ENCODE peak calls at places on chromosomes 12 and 14, in seven cellular contexts. T is mammary epithelial cell, O is PC-9, F is cardiac muscle cell, X is kidney, C is adipocyte, I is tibial artery. J is an unnamed sample. For H3K4me1, the result is how much of the 10 kb centered on the place peaks cover.

GRCh38 chr14:41782488-41782887 is 175.8 kb downstream of the LRFN5 start:
- DNase-seq in T (no peak), O (no peak), F (no peak), X (no peak), C (no peak), I (no peak), J (no peak)

GRCh38 chr14:20356422-20356821 is 13.0 kb downstream of the PARP2 start:
- DNase-seq in T (peak), O (no peak), F (no peak), X (no peak), C (no peak), I (no peak), J (no peak)

GRCh38 chr14:53767566-53767965 is 189.1 kb downstream of the BMP4 start:
- DNase-seq in T (no peak), O (no peak), F (peak), X (no peak), C (no peak), I (no peak), J (no peak)

GRCh38 chr14:76863724-76864407 is 37.7 kb downstream of the LRRC74A start:
- DNase-seq in T (no peak), O (peak), F (peak), X (no peak), C (no peak), I (peak), J (no peak)

GRCh38 chr14:105492966-105493871 is 2.2 kb downstream of the TEDC1 start:
- DNase-seq in T (no peak), O (no peak), F (no peak), X (peak), C (no peak), I (peak), J (no peak)

GRCh38 chr12:79454338-79454777 is 236.4 kb downstream of the PAWR start:
- DNase-seq in T (peak), O (no peak), F (no peak), X (no peak), C (peak), I (no peak), J (no peak)

GRCh38 chr12:22459872-22460490 is 84.4 kb downstream of the C2CD5 start:
- DNase-seq in T (peak), O (no peak), F (peak), X (no peak), C (peak), I (no peak), J (peak)

GRCh38 chr12:32501835-32502333 is 102.5 kb downstream of the FGD4 start:
- DNase-seq in T (peak), O (no peak), F (peak), X (no peak), C (peak), I (no peak), J (no peak)

GRCh38 chr12:93441111-93441616 is 583 bp downstream of the UBE2N start:
- DNase-seq in T (no peak), O (no peak), F (peak), X (peak), C (peak), I (peak), J (peak)

GRCh38 chr12:119236372-119236771 is 57.6 kb downstream of the HSPB8 start:
- DNase-seq in T (no peak), O (no peak), F (no peak), X (no peak), C (no peak), I (no peak), J (no peak)

GRCh38 chr14:104967414-104968152 is 10.6 kb downstream of the AHNAK2 start:
- DNase-seq in T (peak), O (no peak), F (peak), X (peak), C (peak), I (peak), J (no peak)

GRCh38 chr12:98532687-98533304 is 17.4 kb downstream of the TMPO start:
- DNase-seq in T (peak), O (peak), F (peak), X (no peak), C (peak), I (no peak), J (no peak)

GRCh38 chr14:55600784-55601561 is 21.0 kb downstream of the KTN1 start:
- DNase-seq in T (peak), O (peak), F (no peak), X (no peak), C (peak), I (no peak), J (no peak)

GRCh38 chr12:76720068-76720467 is 43.8 kb upstream of the ZDHHC17 start:
- DNase-seq in T (peak), O (peak), F (peak), X (no peak), C (peak), I (no peak), J (no peak)

GRCh38 chr12:13203028-13203922 is 6.7 kb downstream of the EMP1 start:
- DNase-seq in T (no peak), O (no peak), F (peak), X (no peak), C (no peak), I (peak), J (no peak)

GRCh38 chr12:65495233-65495632 is 216.8 kb downstream of the MSRB3 start:
- DNase-seq in T (peak), O (no peak), F (no peak), X (no peak), C (peak), I (no peak), J (no peak)

GRCh38 chr12:91778091-91778819 is 367.4 kb downstream of the BTG1 start:
- DNase-seq in T (no peak), O (no peak), F (no peak), X (no peak), C (no peak), I (no peak), J (peak)

GRCh38 chr12:47900480-47901129 is 4.2 kb downstream of the VDR start:
- DNase-seq in T (peak), O (peak), F (no peak), X (no peak), C (no peak), I (no peak), J (no peak)

GRCh38 chr12:213527-213932 is 427 bp downstream of the SLC6A12 start:
- DNase-seq in T (no peak), O (no peak), F (no peak), X (no peak), C (no peak), I (no peak), J (no peak)

GRCh38 chr12:13864081-13864673 is 117.2 kb downstream of the GRIN2B start:
- DNase-seq in T (peak), O (peak), F (peak), X (peak), C (peak), I (peak), J (peak)

GRCh38 chr12:6934110-6934509 is 6.4 kb downstream of the ATN1 start:
- DNase-seq in T (no peak), O (no peak), F (no peak), X (peak), C (no peak), I (no peak), J (no peak)

GRCh38 chr14:90624732-90625444 is 191.3 kb downstream of the TTC7B start:
- DNase-seq in T (no peak), O (no peak), F (peak), X (no peak), C (no peak), I (no peak), J (no peak)

GRCh38 chr14:103330536-103330935 is 3.5 kb upstream of the EIF5 start:
- DNase-seq in T (no peak), O (no peak), F (no peak), X (no peak), C (no peak), I (no peak), J (no peak)

GRCh38 chr12:89674326-89674942 is 34.2 kb downstream of the ATP2B1 start:
- DNase-seq in T (no peak), O (no peak), F (no peak), X (no peak), C (no peak), I (no peak), J (no peak)

GRCh38 chr12:58248599-58248998 is 307.2 kb downstream of the ATP23 start:
- DNase-seq in T (no peak), O (no peak), F (no peak), X (no peak), C (no peak), I (no peak), J (no peak)

GRCh38 chr14:32307881-32308582 is 21.1 kb upstream of the AKAP6 start:
- DNase-seq in T (peak), O (peak), F (no peak), X (no peak), C (no peak), I (no peak), J (no peak)

GRCh38 chr12:77625441-77625840 is 205.3 kb upstream of the NAV3 start:
- DNase-seq in T (peak), O (no peak), F (no peak), X (no peak), C (peak), I (no peak), J (no peak)

GRCh38 chr12:109771746-109772621 is 58.4 kb downstream of the FAM222A start:
- DNase-seq in T (no peak), O (no peak), F (no peak), X (peak), C (no peak), I (peak), J (no peak)

GRCh38 chr14:73761621-73762355 is 47.6 kb upstream of the PNMA1 start:
- DNase-seq in T (no peak), O (no peak), F (no peak), X (peak), C (no peak), I (no peak), J (no peak)

GRCh38 chr12:2479866-2480510 is 314.8 kb upstream of the FKBP4 start:
- DNase-seq in T (no peak), O (no peak), F (no peak), X (no peak), C (no peak), I (no peak), J (no peak)

GRCh38 chr12:41515953-41516352 is 327.8 kb downstream of the PDZRN4 start:
- DNase-seq in T (no peak), O (no peak), F (no peak), X (no peak), C (no peak), I (no peak), J (no peak)

GRCh38 chr12:118922405-118922804 is 58.9 kb upstream of the SRRM4 start:
- DNase-seq in T (no peak), O (no peak), F (peak), X (no peak), C (no peak), I (no peak), J (no peak)

GRCh38 chr12:32509328-32510122 is 110.2 kb downstream of the FGD4 start:
- DNase-seq in T (no peak), O (no peak), F (no peak), X (no peak), C (no peak), I (no peak), J (no peak)

GRCh38 chr12:101567918-101568317 is 26.9 kb upstream of the MYBPC1 start:
- DNase-seq in T (no peak), O (no peak), F (peak), X (no peak), C (no peak), I (no peak), J (no peak)

GRCh38 chr12:109304485-109304884 is 4.6 kb downstream of the FOXN4 start:
- DNase-seq in T (no peak), O (no peak), F (no peak), X (no peak), C (no peak), I (no peak), J (no peak)

GRCh38 chr14:31047503-31047902 is 21.3 kb upstream of the STRN3 start:
- DNase-seq in T (no peak), O (no peak), F (no peak), X (no peak), C (no peak), I (no peak), J (no peak)

GRCh38 chr12:124680863-124681778 is 113.7 kb upstream of the NCOR2 start:
- DNase-seq in T (peak), O (peak), F (no peak), X (peak), C (peak), I (peak), J (no peak)

GRCh38 chr12:49521391-49521790 is 17.4 kb upstream of the KCNH3 start:
- DNase-seq in T (no peak), O (no peak), F (no peak), X (no peak), C (no peak), I (no peak), J (no peak)

GRCh38 chr12:106136263-106136662 is 2.5 kb downstream of the NUAK1 start:
- DNase-seq in T (peak), O (peak), F (peak), X (peak), C (peak), I (peak), J (peak)
- H3K4me1 ChIP-seq in T (half or more), O (half or more), F (under half), X (under half), C (half or more), I (half or more), J (under half)

DNA sequence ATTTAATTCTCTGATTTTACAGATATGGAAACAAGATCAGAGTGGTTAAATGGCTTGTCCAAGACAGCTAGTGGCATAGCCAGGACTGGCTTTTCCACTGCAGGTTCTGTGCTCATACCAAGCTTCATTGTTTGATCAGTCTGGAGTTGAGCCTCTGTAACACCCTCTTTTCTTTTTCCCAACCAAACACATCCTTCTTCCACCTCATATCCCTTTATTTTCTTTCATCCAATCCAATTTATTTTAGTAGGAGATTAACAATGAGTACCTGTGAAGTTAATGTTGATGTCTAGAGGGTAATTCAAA is 452.2 kb upstream of the PDE3A start:
- DNase-seq in T (no peak), O (no peak), F (no peak), X (no peak), C (no peak), I (no peak), J (no peak)
- H3K4me1 ChIP-seq in T (under half), O (under half), F (under half), X (under half), C (under half), I (under half), J (under half)

GRCh38 chr12:122082621-122083356 is 4.2 kb downstream of the MLXIP start:
- DNase-seq in T (no peak), O (no peak), F (no peak), X (no peak), C (no peak), I (peak), J (no peak)

GRCh38 chr12:122085571-122085970 is 7.0 kb downstream of the MLXIP start:
- DNase-seq in T (no peak), O (no peak), F (no peak), X (no peak), C (no peak), I (peak), J (no peak)

GRCh38 chr12:122086088-122086487 is 7.5 kb downstream of the MLXIP start:
- DNase-seq in T (no peak), O (no peak), F (no peak), X (no peak), C (no peak), I (peak), J (no peak)

GRCh38 chr12:122086641-122087285 is 8.2 kb downstream of the MLXIP start:
- DNase-seq in T (no peak), O (no peak), F (no peak), X (no peak), C (no peak), I (peak), J (no peak)

GRCh38 chr12:122085006-122085405 is 6.5 kb downstream of the MLXIP start:
- DNase-seq in T (no peak), O (no peak), F (no peak), X (no peak), C (no peak), I (peak), J (no peak)
- H3K4me1 ChIP-seq in T (under half), O (under half), F (under half), X (under half), C (half or more), I (half or more), J (half or more)

GRCh38 chr14:68525516-68525915 is 267.4 kb downstream of the ZFP36L1 start:
- DNase-seq in T (no peak), O (no peak), F (no peak), X (no peak), C (no peak), I (no peak), J (no peak)

GRCh38 chr14:68523326-68523610 is 269.6 kb downstream of the ZFP36L1 start:
- DNase-seq in T (no peak), O (no peak), F (no peak), X (no peak), C (no peak), I (no peak), J (no peak)

GRCh38 chr14:68522510-68523325 is 270.1 kb downstream of the ZFP36L1 start:
- DNase-seq in T (no peak), O (no peak), F (peak), X (peak), C (peak), I (no peak), J (no peak)

GRCh38 chr14:68521952-68522509 is 270.8 kb downstream of the ZFP36L1 start:
- DNase-seq in T (no peak), O (no peak), F (no peak), X (peak), C (no peak), I (no peak), J (no peak)

DNA sequence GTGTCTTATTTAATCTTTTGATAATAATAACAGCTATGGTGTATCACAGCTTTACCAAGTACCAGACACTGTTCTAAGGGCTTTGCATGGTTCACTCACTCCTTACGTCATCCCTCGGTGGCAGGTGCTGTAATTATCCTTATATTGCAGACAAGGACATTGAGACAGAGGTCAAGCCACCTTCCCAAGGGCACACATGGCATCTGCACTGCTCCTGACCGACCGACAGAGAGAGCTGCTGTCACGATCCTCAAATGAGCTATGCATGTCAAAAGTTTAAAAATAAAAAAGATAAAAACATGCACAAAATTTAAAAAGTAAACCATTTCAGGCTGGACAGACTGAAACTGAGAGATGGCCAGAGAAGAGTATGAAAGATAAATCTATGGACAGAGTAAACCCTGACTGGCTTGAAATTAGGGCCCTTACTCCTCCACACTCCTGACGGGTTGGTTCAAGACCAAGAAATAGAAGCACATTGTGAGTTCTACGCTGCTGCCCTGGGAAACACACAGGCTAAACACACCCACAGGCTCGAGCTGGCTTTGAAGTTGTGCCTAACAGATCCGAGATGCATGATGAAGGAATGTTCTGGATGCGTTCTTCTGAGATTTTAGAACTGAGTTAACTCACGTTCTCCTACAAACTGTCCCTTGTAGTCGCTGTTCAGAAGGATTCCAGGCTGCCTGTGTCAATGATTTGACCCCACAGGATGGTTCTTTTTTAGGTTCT is 268.7 kb downstream of the ZFP36L1 start:
- DNase-seq in T (no peak), O (no peak), F (no peak), X (peak), C (peak), I (no peak), J (no peak)
- H3K4me1 ChIP-seq in T (under half), O (half or more), F (under half), X (half or more), C (half or more), I (half or more), J (under half)

GRCh38 chr14:60640859-60641721 is 8.2 kb downstream of the SIX1 start:
- DNase-seq in T (no peak), O (no peak), F (no peak), X (no peak), C (no peak), I (no peak), J (no peak)
- H3K4me1 ChIP-seq in T (under half), O (under half), F (under half), X (under half), C (under half), I (under half), J (under half)

DNA sequence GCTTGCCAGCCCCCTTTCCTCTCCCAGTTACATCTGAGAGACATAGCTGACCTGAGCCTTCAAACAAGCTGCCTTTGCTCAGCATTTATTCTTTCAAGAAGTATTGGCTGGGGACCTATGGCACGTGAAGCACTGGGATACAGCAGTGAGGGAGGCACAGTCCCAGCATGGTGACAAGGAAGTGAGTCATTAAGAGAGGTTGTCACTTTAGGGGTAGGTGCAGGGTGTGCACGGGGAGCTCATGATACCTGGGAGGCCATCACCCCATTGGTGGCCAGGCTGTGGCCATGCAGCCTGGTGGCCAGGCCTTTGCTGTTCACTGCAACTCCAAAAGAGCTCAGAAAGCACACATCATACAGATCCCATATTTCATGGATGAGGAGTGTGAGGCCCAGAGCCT is 5.7 kb upstream of the KRT75 start:
- DNase-seq in T (no peak), O (peak), F (no peak), X (no peak), C (no peak), I (no peak), J (no peak)
- H3K4me1 ChIP-seq in T (half or more), O (half or more), F (under half), X (under half), C (under half), I (under half), J (under half)

GRCh38 chr14:68975667-68976066 is 3.4 kb downstream of the ACTN1 start:
- DNase-seq in T (peak), O (no peak), F (no peak), X (no peak), C (peak), I (peak), J (no peak)
- H3K4me1 ChIP-seq in T (half or more), O (under half), F (under half), X (under half), C (under half), I (half or more), J (under half)

GRCh38 chr12:70251226-70251625 is 8.0 kb downstream of the CNOT2 start:
- DNase-seq in T (no peak), O (no peak), F (no peak), X (no peak), C (no peak), I (no peak), J (no peak)

GRCh38 chr12:70247653-70248199 is 4.5 kb downstream of the CNOT2 start:
- DNase-seq in T (no peak), O (no peak), F (no peak), X (no peak), C (no peak), I (no peak), J (no peak)

GRCh38 chr12:70248916-70249315 is 5.7 kb downstream of the CNOT2 start:
- DNase-seq in T (no peak), O (no peak), F (no peak), X (no peak), C (peak), I (no peak), J (no peak)

GRCh38 chr12:70252832-70253231 is 9.6 kb downstream of the CNOT2 start:
- DNase-seq in T (no peak), O (no peak), F (no peak), X (no peak), C (peak), I (no peak), J (no peak)

GRCh38 chr12:70249903-70250302 is 6.7 kb downstream of the CNOT2 start:
- DNase-seq in T (no peak), O (no peak), F (no peak), X (no peak), C (no peak), I (no peak), J (no peak)
- H3K4me1 ChIP-seq in T (under half), O (under half), F (under half), X (under half), C (under half), I (under half), J (half or more)

GRCh38 chr12:12056951-12057350 is 13.8 kb upstream of the BCL2L14 start:
- DNase-seq in T (no peak), O (peak), F (no peak), X (no peak), C (no peak), I (no peak), J (no peak)
- H3K4me1 ChIP-seq in T (under half), O (under half), F (under half), X (under half), C (under half), I (under half), J (under half)

J was measured in CD8-positive, alpha-beta memory T cell.